ENCODE peak calls at places on chromosomes 11 and 22, in six cellular contexts. C is mucosa of descending colon, Z is tibial nerve, G is lung, K is thoracic aorta, S is A549. H is an unnamed sample.

GRCh38 chr11:8806974-8807373 is 104.0 kb upstream of the AKIP1 start:
- DNase-seq in S (no peak), G (no peak), K (no peak), C (no peak), Z (no peak), H (no peak)

GRCh38 chr11:62064221-62064620 is 59.6 kb upstream of the INCENP start:
- DNase-seq in Z (no peak), K (no peak), S (no peak), C (no peak), G (no peak), H (no peak)

GRCh38 chr11:131824766-131825165 is 454.4 kb downstream of the NTM start:
- DNase-seq in Z (no peak), S (no peak), C (no peak), G (no peak), K (no peak), H (no peak)

GRCh38 chr22:33971561-33971961 is 51.3 kb upstream of the LARGE1 start:
- DNase-seq in Z (peak; percentile 47), S (no peak), K (no peak), G (no peak), C (no peak), H (no peak)

GRCh38 chr11:15707194-15707593 is 592.5 kb downstream of the INSC start:
- DNase-seq in C (no peak), K (no peak), G (no peak), S (no peak), Z (no peak), H (no peak)

GRCh38 chr11:115963170-115963569 is 459.0 kb upstream of the CADM1 start:
- DNase-seq in S (no peak), K (no peak), C (no peak), G (no peak), Z (no peak), H (no peak)

GRCh38 chr11:64038500-64038899 is 2.8 kb downstream of the FLRT1 start:
- DNase-seq in Z (no peak), C (no peak), G (no peak), K (no peak), S (no peak), H (no peak)

GRCh38 chr22:24772493-24773220 is 1.9 kb downstream of the PIWIL3 start:
- DNase-seq in Z (no peak), C (no peak), S (peak; percentile 69), K (no peak), G (no peak), H (no peak)

GRCh38 chr11:14235701-14236100 is 123.3 kb downstream of the RRAS2 start:
- DNase-seq in S (no peak), G (no peak), C (no peak), K (no peak), Z (no peak), H (no peak)

GRCh38 chr11:12769834-12770345 is 95.7 kb downstream of the TEAD1 start:
- DNase-seq in C (no peak), S (peak; percentile 74), K (no peak), Z (no peak), G (no peak), H (no peak)

GRCh38 chr22:33657670-33658069 is 262.6 kb downstream of the LARGE1 start:
- DNase-seq in C (no peak), Z (no peak), S (no peak), G (no peak), K (no peak), H (no peak)

GRCh38 chr22:18998998-18999397 is 62.9 kb upstream of the PRODH start:
- DNase-seq in S (no peak), G (no peak), K (no peak), Z (no peak), C (no peak), H (no peak)

GRCh38 chr11:127493330-127493729 is 492.8 kb upstream of the KIRREL3 start:
- DNase-seq in Z (no peak), G (no peak), K (no peak), C (peak; percentile 9), S (peak; percentile 16), H (no peak)

GRCh38 chr11:45079943-45080719 is 66.3 kb upstream of the PRDM11 start:
- DNase-seq in S (no peak), Z (no peak), C (peak; percentile 49), K (no peak), G (no peak), H (no peak)

GRCh38 chr22:39363751-39364484 is 14.1 kb downstream of the SYNGR1 start:
- DNase-seq in G (no peak), K (no peak), Z (no peak), S (no peak), C (no peak), H (no peak)

GRCh38 chr22:46757104-46757503 is 5.3 kb upstream of the TBC1D22A start:
- DNase-seq in C (no peak), K (no peak), Z (no peak), G (no peak), S (no peak), H (no peak)

GRCh38 chr22:39463931-39464390 is 7.1 kb downstream of the MGAT3 start:
- DNase-seq in Z (no peak), G (peak; percentile 79), K (no peak), S (no peak), C (no peak), H (peak; percentile 1)

GRCh38 chr11:76152086-76152658 is 54.1 kb downstream of the WNT11 start:
- DNase-seq in S (peak; percentile 84), Z (peak; percentile 87), K (peak; percentile 71), C (peak; percentile 92), G (peak; percentile 90), H (no peak)

GRCh38 chr22:50302041-50302541 is 5.4 kb downstream of the PLXNB2 start:
- DNase-seq in S (no peak), K (no peak), G (no peak), Z (no peak), C (no peak), H (no peak)

GRCh38 chr11:128901655-128902514 is 10.7 kb downstream of the KCNJ5 start:
- DNase-seq in K (no peak), Z (no peak), G (no peak), C (no peak), S (no peak), H (no peak)

GRCh38 chr11:119107538-119108150 is 500 bp downstream of the C2CD2L start:
- DNase-seq in S (no peak), K (no peak), C (peak; percentile 24), G (no peak), Z (no peak), H (no peak)

GRCh38 chr22:29146101-29146560 is 59.6 kb upstream of the EMID1 start:
- DNase-seq in Z (no peak), C (no peak), S (no peak), G (no peak), K (no peak), H (no peak)

GRCh38 chr11:86676533-86677154 is 4.2 kb upstream of the ME3 start:
- DNase-seq in K (no peak), Z (no peak), S (peak; percentile 65), C (peak; percentile 38), G (no peak), H (no peak)
- TF ChIP-seq CTCF in K (peak; percentile 8), Z (no peak), S (peak; percentile 34), C (no peak), G (no peak), H (peak; percentile 40)

GRCh38 chr11:109946322-109946846 is 146.8 kb upstream of the ZC3H12C start:
- DNase-seq in G (peak; percentile 89), K (peak; percentile 75), C (peak; percentile 94), S (peak; percentile 93), Z (peak; percentile 81), H (peak; percentile 54)
- H3K4me3 ChIP-seq in G (no peak overlapping the region), K (peak overlapping the region; percentile 53), C (no peak overlapping the region), S (peak overlapping the region; percentile 36), Z (no peak overlapping the region), H (no peak overlapping the region)

GRCh38 chr11:103887001-103887680 is 149.3 kb upstream of the DDI1 start:
- DNase-seq in K (no peak), S (no peak), G (no peak), Z (no peak), C (no peak), H (no peak)
- TF ChIP-seq CTCF in K (no peak), S (no peak), G (no peak), Z (no peak), C (no peak), H (no peak)

GRCh38 chr11:72114570-72114969 is 2.1 kb upstream of the ANAPC15 start:
- DNase-seq in C (no peak), K (no peak), S (no peak), G (no peak), Z (no peak), H (no peak)

GRCh38 chr11:72112541-72113136 is at the start of gene ANAPC15:
- DNase-seq in Z (peak; percentile 99), G (peak; percentile 100), K (peak; percentile 100), S (peak; percentile 100), C (peak; percentile 100), H (peak; percentile 99)

GRCh38 chr11:72111803-72112540 is 523 bp downstream of the ANAPC15 start:
- DNase-seq in S (peak; percentile 99), C (peak; percentile 94), G (peak; percentile 96), K (peak; percentile 92), Z (peak; percentile 88), H (peak; percentile 99)

GRCh38 chr11:72113170-72113808 is 794 bp upstream of the ANAPC15 start:
- DNase-seq in S (no peak), C (no peak), K (no peak), Z (no peak), G (no peak), H (no peak)

GRCh38 chr11:72111300-72111699 is 1.2 kb downstream of the ANAPC15 start:
- DNase-seq in G (no peak), Z (no peak), S (no peak), C (no peak), K (no peak), H (no peak)
- H3K4me3 ChIP-seq in G (no peak overlapping the region), Z (no peak overlapping the region), S (peak overlapping the region; percentile 51), C (no peak overlapping the region), K (peak overlapping the region; percentile 89), H (peak overlapping the region; percentile 80)

GRCh38 chr22:40651057-40651456 is 14.5 kb upstream of the MRTFA start:
- DNase-seq in K (no peak), G (no peak), Z (no peak), S (no peak), C (no peak), H (no peak)

GRCh38 chr22:40653361-40653760 is 16.8 kb upstream of the MRTFA start:
- DNase-seq in C (no peak), Z (no peak), G (no peak), S (no peak), K (no peak), H (no peak)

GRCh38 chr22:40651563-40652501 is 15.3 kb upstream of the MRTFA start:
- DNase-seq in S (peak; percentile 95), G (peak; percentile 87), K (peak; percentile 97), Z (peak; percentile 88), C (peak; percentile 85), H (peak; percentile 80)

DNA sequence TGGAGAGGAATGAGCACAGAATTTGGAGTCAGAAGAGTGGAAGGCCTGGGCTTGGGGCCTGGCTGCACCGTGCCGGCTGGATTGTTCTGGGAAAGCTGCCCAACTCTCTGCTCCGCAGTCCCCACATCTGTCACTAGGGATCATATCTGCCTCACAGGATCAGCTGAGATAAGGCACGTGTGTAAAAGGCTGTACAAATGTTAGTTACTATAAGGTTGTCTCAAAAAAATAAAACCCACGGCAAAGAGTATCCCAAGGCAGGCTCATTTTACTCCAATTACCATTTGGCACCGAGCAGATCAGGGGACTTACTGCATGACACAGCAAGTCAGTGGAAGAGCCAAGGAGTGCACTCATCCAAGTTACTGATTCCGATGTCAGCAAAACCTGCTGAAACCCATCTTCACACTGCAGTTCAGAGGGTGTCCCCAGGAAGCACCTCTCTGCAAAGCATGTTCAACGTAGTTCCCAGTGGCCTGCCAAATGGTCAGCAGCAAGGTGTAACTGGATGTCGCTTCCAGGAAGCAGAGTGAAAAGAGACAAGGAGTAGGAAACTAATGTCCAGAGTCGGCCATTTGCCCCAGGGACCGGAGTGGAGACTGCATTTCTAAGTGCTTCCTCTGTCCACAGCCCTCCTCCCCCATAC is 18.1 kb upstream of the MRTFA start:
- DNase-seq in C (peak; percentile 53), K (no peak), Z (peak; percentile 34), S (peak; percentile 43), G (no peak), H (no peak)
- TF ChIP-seq CTCF in C (no peak), K (peak; percentile 38), Z (peak; percentile 12), S (no peak), G (no peak), H (peak; percentile 41)

H was measured in LNCaP clone FGC.